ENCODE peak calls at places on chromosomes 7 and 10, in four cellular contexts. Z is colonic mucosa, C is OCI-LY7, O is neuronal stem cell. J is an unnamed sample. For H3K4me1, the result is how much of the 10 kb centered on the place peaks cover.

GRCh38 chr7:79332091-79332490 is 121.4 kb downstream of the MAGI2 start:
- DNase-seq in C (no peak), O (no peak), Z (no peak), J (no peak)

GRCh38 chr7:112449353-112449752 is 907 bp upstream of the IFRD1 start:
- DNase-seq in O (no peak), C (peak), Z (peak), J (peak)

GRCh38 chr7:77727527-77727926 is 31.3 kb downstream of the RSBN1L start:
- DNase-seq in C (no peak), O (no peak), Z (no peak), J (no peak)

GRCh38 chr7:55174856-55175255 is 156.0 kb downstream of the EGFR start:
- DNase-seq in O (no peak), C (no peak), Z (no peak), J (no peak)

GRCh38 chr7:19097165-19097885 is 20.1 kb downstream of the TWIST1 start:
- DNase-seq in O (no peak), Z (no peak), C (no peak), J (no peak)

GRCh38 chr7:75735581-75736350 is 3.0 kb downstream of the HIP1 start:
- DNase-seq in O (no peak), C (no peak), Z (no peak), J (no peak)

GRCh38 chr10:22427890-22428571 is 82.7 kb downstream of the SPAG6 start:
- DNase-seq in Z (no peak), O (no peak), C (no peak), J (no peak)

GRCh38 chr7:32936686-32937085 is 20.6 kb upstream of the FKBP9 start:
- DNase-seq in C (no peak), Z (no peak), O (no peak), J (no peak)

GRCh38 chr7:66043681-66044497 is 31.7 kb upstream of the ASL start:
- DNase-seq in O (no peak), C (no peak), Z (peak), J (peak)

GRCh38 chr7:106101726-106102125 is 10.4 kb downstream of the SYPL1 start:
- DNase-seq in Z (no peak), C (no peak), O (no peak), J (no peak)

GRCh38 chr7:26198133-26198780 is 2.3 kb downstream of the HNRNPA2B1 start:
- DNase-seq in C (peak), Z (peak), O (no peak), J (no peak)

GRCh38 chr10:85927952-85928677 is 438.5 kb downstream of the GRID1 start:
- DNase-seq in O (no peak), C (no peak), Z (peak), J (no peak)

GRCh38 chr7:126774077-126774476 is 478.7 kb downstream of the GRM8 start:
- DNase-seq in Z (no peak), O (no peak), C (no peak), J (no peak)

GRCh38 chr10:103799341-103799740 is 56.0 kb downstream of the SH3PXD2A start:
- DNase-seq in O (no peak), Z (no peak), C (no peak), J (no peak)

GRCh38 chr7:116172353-116172752 is 38.0 kb upstream of the TES start:
- DNase-seq in C (no peak), Z (no peak), O (no peak), J (no peak)

GRCh38 chr7:114944742-114945625 is 23.1 kb downstream of the MDFIC start:
- DNase-seq in Z (peak), O (peak), C (no peak), J (no peak)

GRCh38 chr10:14665865-14666857 is 108.5 kb downstream of the FAM107B start:
- DNase-seq in Z (no peak), O (no peak), C (no peak), J (no peak)

GRCh38 chr7:99272476-99273045 is at the start of gene MYH16:
- DNase-seq in C (no peak), O (no peak), Z (no peak), J (no peak)

GRCh38 chr10:17981201-17981600 is 29.5 kb downstream of the SLC39A12 start:
- DNase-seq in Z (no peak), O (no peak), C (no peak), J (no peak)

GRCh38 chr10:23613900-23614299 is 175.0 kb downstream of the OTUD1 start:
- DNase-seq in Z (no peak), C (no peak), O (no peak), J (no peak)

GRCh38 chr7:119196183-119196582 is 971.7 kb downstream of the ANKRD7 start:
- DNase-seq in O (no peak), Z (no peak), C (no peak), J (no peak)

GRCh38 chr10:83459124-83459523 is 680.2 kb upstream of the GHITM start:
- DNase-seq in O (no peak), C (no peak), Z (no peak), J (no peak)

GRCh38 chr7:30562498-30562897 is 32.2 kb upstream of the GARS1 start:
- DNase-seq in C (no peak), Z (no peak), O (no peak), J (no peak)

GRCh38 chr10:77087406-77087805 is 550.2 kb downstream of the KCNMA1 start:
- DNase-seq in Z (no peak), O (no peak), C (no peak), J (no peak)

GRCh38 chr10:73647211-73647874 is 6.1 kb upstream of the MYOZ1 start:
- DNase-seq in C (no peak), O (peak), Z (peak), J (peak)

GRCh38 chr7:17601921-17602320 is 303.5 kb downstream of the AHR start:
- DNase-seq in Z (no peak), C (no peak), O (no peak), J (no peak)

GRCh38 chr7:721619-722248 is 4.8 kb upstream of the DNAAF5 start:
- DNase-seq in O (no peak), C (no peak), Z (no peak), J (no peak)

GRCh38 chr7:40219917-40220316 is 85.1 kb downstream of the SUGCT start:
- DNase-seq in Z (no peak), C (no peak), O (no peak), J (no peak)

GRCh38 chr10:86708783-86709778 is 40.8 kb downstream of the LDB3 start:
- DNase-seq in C (no peak), Z (no peak), O (no peak), J (no peak)

GRCh38 chr10:118922226-118922625 is 107.3 kb upstream of the NANOS1 start:
- DNase-seq in O (no peak), C (no peak), Z (peak), J (no peak)

GRCh38 chr7:151702961-151703360 is 174.0 kb downstream of the PRKAG2 start:
- DNase-seq in O (no peak), C (no peak), Z (no peak), J (no peak)
- H3K4me1 ChIP-seq in O (under half), C (under half), Z (under half), J (under half)

DNA sequence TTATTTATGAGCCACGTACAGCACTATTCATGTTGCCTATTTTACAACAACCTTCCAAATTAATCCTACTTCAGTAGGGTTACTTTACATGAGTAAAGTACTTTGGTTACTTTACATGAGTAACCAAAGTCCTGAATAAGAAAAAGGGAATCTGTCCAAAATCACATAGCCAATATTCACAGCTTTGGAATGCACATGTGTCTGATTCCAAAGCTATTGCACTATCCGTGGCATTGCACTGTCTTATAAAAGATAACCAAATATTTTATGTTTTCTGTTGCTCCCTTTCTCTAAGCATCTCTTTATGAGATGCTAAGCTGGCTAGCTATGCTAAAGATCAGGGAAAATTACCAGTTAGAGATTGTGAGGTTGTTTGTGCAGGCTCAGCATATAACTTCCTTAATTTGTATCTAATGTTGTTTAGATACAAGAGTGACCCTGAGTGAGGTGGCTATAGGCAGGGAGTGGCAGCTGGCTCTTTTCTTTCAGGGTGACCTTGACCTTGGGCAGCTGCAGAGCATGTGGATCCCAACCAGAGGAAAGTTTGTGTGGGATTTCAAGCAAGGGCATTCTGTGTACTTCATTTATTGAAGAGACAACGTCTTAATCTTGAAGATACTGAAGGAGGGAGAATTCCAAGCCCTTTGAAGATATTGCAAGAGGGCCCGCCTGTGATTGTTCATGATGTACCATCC is 366.1 kb upstream of the ANKRD30A start:
- DNase-seq in C (no peak), Z (no peak), O (no peak), J (no peak)
- H3K27ac ChIP-seq in C (no peak), Z (no peak), O (no peak), J (no peak)

DNA sequence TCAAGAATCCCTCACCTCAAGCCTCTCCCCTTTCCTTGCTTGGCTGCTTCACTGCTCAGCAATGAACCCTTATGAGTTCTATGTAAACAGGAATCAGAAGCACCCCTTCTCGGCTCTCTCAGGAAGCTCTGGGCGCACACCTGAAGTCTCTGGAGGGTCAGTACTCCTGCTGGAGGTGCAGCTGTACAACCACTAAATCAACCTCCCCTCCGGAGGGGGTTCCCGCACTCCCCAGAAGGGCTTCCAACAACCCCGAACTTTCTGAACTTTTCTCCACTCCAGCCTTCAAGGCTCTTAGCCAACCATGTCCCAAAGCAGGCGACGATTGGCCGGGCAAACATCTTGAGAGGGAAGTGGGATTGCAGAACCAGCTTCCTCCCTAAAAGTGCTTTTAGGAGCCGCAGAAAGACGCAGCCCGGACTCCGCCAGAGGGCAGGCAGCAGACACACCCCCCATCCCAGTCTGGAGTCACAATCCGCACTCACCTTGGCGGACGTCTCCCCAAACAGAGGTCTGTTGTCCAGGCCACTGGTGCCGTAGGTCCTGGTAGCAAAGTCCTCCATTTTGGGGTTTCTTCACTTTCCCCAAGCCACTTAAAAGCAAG is 489 bp downstream of the TMEM243 start:
- DNase-seq in Z (peak), C (peak), O (peak), J (peak)
- H3K4me1 ChIP-seq in Z (under half), C (under half), O (under half), J (under half)

GRCh38 chr7:2804227-2804763 is 39.8 kb downstream of the GNA12 start:
- DNase-seq in O (no peak), Z (peak), C (no peak), J (no peak)

GRCh38 chr7:2803342-2803692 is 40.8 kb downstream of the GNA12 start:
- DNase-seq in Z (no peak), C (no peak), O (no peak), J (no peak)

GRCh38 chr7:2803755-2804154 is 40.4 kb downstream of the GNA12 start:
- DNase-seq in Z (no peak), C (no peak), O (no peak), J (no peak)

GRCh38 chr7:2802082-2802481 is 42.0 kb downstream of the GNA12 start:
- DNase-seq in C (no peak), O (no peak), Z (no peak), J (no peak)

DNA sequence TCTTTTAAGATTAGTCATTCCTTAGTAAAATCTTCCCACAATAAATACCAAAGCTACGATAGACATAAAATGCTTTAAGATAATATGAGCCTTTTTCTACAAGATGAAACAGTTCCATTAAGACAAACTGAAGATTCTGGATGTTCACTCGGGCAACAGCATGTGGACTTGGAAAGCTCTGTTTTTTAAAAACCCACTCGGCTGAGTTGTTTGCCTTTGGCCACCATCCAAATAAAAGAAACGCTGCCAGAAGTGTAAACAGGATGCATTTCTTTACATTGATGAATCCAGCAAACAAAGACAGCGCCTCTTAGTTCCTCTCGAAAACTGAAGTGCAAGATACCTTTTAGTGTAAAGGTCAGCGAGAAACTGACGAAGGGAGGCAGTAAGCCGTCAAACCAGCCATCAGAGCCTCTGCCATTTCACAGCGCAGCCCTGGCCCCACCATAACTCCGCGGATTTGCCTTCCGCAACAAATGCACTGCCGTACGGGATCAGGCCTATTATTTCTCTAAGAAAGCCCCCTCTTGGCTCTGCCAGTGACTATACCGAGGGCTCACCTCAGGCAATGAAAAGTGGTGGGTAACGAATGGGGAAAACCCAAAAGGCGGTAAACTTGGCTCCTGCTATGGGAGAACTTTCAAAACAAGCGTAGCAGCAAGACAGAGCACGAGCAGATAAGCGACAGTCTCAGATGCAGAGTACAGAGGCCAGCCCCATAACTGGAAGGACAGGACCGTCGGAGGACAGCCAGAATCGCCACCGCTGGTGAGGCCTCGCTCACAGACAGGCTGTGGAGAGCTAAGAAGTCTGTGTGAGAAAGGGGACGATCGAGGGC is 41.4 kb downstream of the GNA12 start:
- DNase-seq in C (no peak), O (no peak), Z (no peak), J (no peak)
- H3K27ac ChIP-seq in C (no peak), O (no peak), Z (no peak), J (no peak)

DNA sequence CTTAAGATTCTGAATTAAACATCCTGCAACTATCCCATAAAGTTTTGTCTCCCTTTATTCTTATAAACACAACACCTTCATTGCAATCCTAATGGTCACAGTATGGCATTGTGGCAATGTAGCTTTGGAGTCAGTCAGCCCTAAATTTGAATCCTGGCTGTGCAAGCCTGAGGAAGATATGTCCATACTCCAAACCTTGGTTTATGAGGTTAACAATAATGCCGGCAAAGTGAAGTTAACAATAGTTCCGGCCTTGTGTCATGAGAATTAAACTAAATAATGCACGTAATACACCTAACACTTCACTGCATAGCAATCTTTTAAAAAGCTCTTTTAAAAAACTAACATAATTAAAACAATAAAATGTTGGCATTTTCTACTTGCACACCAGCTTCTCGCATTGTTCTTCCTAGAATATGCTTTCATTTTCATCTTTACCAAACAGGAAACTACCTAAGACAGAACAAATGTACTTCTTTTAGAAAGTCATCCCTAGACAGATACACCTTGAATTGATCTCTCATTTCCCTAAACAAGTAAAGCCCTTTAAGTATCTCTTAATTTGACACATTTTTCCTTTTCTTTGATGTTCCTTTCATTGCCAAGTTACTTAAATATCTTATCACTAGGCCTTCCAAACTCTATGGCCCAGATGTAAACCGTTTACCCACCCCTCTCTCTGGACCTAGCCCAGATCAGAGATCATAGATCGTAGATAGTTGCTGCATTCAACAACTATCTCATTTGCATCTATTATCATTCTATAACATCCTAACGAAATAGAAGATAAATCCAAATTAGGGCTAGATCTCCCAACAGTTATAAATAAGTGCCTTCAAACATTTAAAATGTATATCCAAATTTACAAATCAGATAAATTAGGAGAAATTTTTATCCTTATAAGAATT is 66.7 kb downstream of the CREB3L2 start:
- DNase-seq in O (no peak), Z (no peak), C (peak), J (no peak)
- H3K4me1 ChIP-seq in O (under half), Z (under half), C (under half), J (under half)

GRCh38 chr7:6258440-6259182 is 13.8 kb downstream of the CYTH3 start:
- DNase-seq in O (no peak), Z (no peak), C (peak), J (no peak)

GRCh38 chr7:6254891-6255290 is 17.5 kb downstream of the CYTH3 start:
- DNase-seq in O (no peak), Z (no peak), C (no peak), J (no peak)

GRCh38 chr7:6257602-6258001 is 14.8 kb downstream of the CYTH3 start:
- DNase-seq in Z (no peak), O (no peak), C (no peak), J (no peak)

GRCh38 chr7:6259257-6259656 is 13.2 kb downstream of the CYTH3 start:
- DNase-seq in Z (no peak), O (no peak), C (no peak), J (no peak)

DNA sequence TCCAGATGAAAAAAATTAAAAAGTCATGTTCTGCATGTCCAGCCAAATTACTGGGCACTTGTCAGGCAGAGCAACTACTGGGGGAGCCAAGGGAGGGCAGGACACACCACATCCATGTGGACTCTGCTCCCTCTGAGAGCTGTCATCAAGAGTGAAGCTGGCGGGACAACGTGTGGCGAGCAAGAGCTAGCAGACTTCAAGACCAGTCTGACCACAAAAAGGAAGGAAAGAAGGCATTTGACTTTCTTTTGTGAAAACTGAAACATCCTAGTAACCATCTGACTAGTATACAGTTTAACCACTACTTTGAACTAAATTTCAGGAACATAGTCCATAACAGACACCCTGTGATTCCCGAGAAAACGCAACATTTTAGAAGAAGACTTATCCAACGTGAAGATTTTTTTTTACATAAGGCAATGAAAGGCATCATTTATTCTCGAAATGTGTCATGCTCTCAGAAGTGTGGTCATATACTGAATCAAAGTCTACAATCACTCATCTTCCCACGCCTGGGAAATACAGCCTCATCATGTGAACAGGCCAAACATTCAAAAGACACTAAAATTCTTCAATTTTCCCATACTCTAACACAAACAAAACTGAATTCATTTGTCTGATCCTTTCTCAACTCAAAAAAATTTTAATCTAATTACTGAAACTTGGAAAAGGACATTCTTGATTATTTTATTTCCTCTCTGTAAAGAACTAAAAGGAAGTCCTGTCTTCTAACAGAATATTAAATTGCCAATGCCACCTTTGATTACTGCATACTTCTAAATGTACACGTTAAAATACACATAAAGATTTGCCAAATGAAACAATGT is 15.5 kb downstream of the CYTH3 start:
- DNase-seq in Z (peak), C (no peak), O (no peak), J (no peak)
- H3K27ac ChIP-seq in Z (no peak), C (no peak), O (no peak), J (no peak)